ENCODE peak calls at places on chromosomes 7 and 10, in five cellular contexts. S, J, O, Q and G are unnamed samples.

GRCh38 chr7:50330701-50331100 is 26.2 kb downstream of the IKZF1 start:
- DNase-seq in S (no peak), J (peak), O (no peak), Q (no peak), G (no peak)

GRCh38 chr10:10471758-10472157 is 545.9 kb upstream of the CELF2 start:
- DNase-seq in S (no peak), J (no peak), O (no peak), Q (no peak), G (no peak)

GRCh38 chr7:93053946-93054943 is 63.5 kb downstream of the SAMD9 start:
- DNase-seq in S (no peak), J (no peak), O (no peak), Q (no peak), G (no peak)

GRCh38 chr7:104328970-104329825 is 795 bp downstream of the LHFPL3 start:
- DNase-seq in S (no peak), J (no peak), O (no peak), Q (no peak), G (no peak)

GRCh38 chr10:126686732-126687693 is 16.5 kb upstream of the C10orf90 start:
- DNase-seq in S (no peak), J (no peak), O (no peak), Q (no peak), G (no peak)

GRCh38 chr7:71591876-71592275 is 459.9 kb downstream of the GALNT17 start:
- DNase-seq in S (no peak), J (no peak), O (no peak), Q (no peak), G (no peak)

GRCh38 chr7:157780721-157781120 is 443.9 kb downstream of the DNAJB6 start:
- DNase-seq in S (no peak), J (no peak), O (no peak), Q (no peak), G (no peak)

GRCh38 chr10:7130191-7130911 is 280.5 kb downstream of the SFMBT2 start:
- DNase-seq in S (no peak), J (no peak), O (no peak), Q (no peak), G (no peak)

GRCh38 chr7:22364910-22365309 is 8.0 kb upstream of the RAPGEF5 start:
- DNase-seq in S (no peak), J (no peak), O (no peak), Q (no peak), G (no peak)

GRCh38 chr7:116145245-116145852 is 65.0 kb upstream of the TES start:
- DNase-seq in S (no peak), J (no peak), O (no peak), Q (no peak), G (no peak)

GRCh38 chr10:88831709-88832108 is 19.9 kb downstream of the ANKRD22 start:
- DNase-seq in S (no peak), J (peak), O (peak), Q (no peak), G (no peak)